ENCODE peak calls at places on chromosomes 2 and 18, in seven cellular contexts. Z, G, E, U, K, O and T are unnamed samples.

GRCh38 chr18:50934545-50935211 is 33.2 kb upstream of the ELAC1 start:
- DNase-seq in E (no peak), O (no peak), K (no peak), G (no peak), Z (no peak), U (no peak), T (no peak)

GRCh38 chr18:21769206-21769605 is 28.6 kb downstream of the MIB1 start:
- DNase-seq in K (no peak), Z (no peak), U (no peak), G (no peak), O (no peak), E (no peak), T (no peak)

GRCh38 chr2:191366199-191366598 is 121.0 kb downstream of the MYO1B start:
- DNase-seq in U (no peak), E (peak), G (no peak), O (no peak), K (peak), Z (no peak), T (no peak)

GRCh38 chr2:234536218-234536989 is 39.5 kb upstream of the ARL4C start:
- DNase-seq in U (no peak), G (no peak), Z (no peak), K (no peak), O (no peak), E (no peak), T (no peak)

GRCh38 chr2:127508621-127509034 is 17.7 kb downstream of the IWS1 start:
- DNase-seq in E (peak), Z (no peak), K (peak), G (peak), U (peak), O (no peak), T (peak)

GRCh38 chr2:137929504-137929886 is 34.8 kb upstream of the HNMT start:
- DNase-seq in U (no peak), G (no peak), Z (no peak), E (no peak), O (no peak), K (no peak), T (no peak)

GRCh38 chr2:237171396-237171795 is 85.7 kb downstream of the COPS8 start:
- DNase-seq in G (peak), K (peak), Z (no peak), U (peak), O (no peak), E (peak), T (no peak)

GRCh38 chr18:23539911-23540475 is 36.7 kb downstream of the RMC1 start:
- DNase-seq in Z (no peak), G (no peak), U (no peak), K (no peak), O (no peak), E (no peak), T (no peak)

GRCh38 chr18:39485696-39486095 is 1920.1 kb upstream of the CELF4 start:
- DNase-seq in E (no peak), U (no peak), K (peak), G (no peak), Z (no peak), O (no peak), T (no peak)

GRCh38 chr18:48975221-48975816 is 24.6 kb upstream of the SMAD7 start:
- DNase-seq in E (no peak), U (peak), O (peak), Z (peak), K (no peak), G (no peak), T (no peak)

GRCh38 chr2:202116686-202117085 is 43.6 kb downstream of the KIAA2012 start:
- DNase-seq in K (no peak), U (no peak), Z (no peak), E (no peak), G (no peak), O (no peak), T (no peak)

GRCh38 chr2:106561803-106562202 is 74.6 kb downstream of the CD8B2 start:
- DNase-seq in O (no peak), G (no peak), Z (no peak), E (no peak), K (no peak), U (no peak), T (no peak)

GRCh38 chr2:198374375-198375072 is 570.1 kb downstream of the PLCL1 start:
- DNase-seq in E (peak), O (no peak), U (no peak), K (peak), G (peak), Z (peak), T (no peak)

GRCh38 chr2:218645126-218645525 is 14.3 kb downstream of the ZNF142 start:
- DNase-seq in O (no peak), G (peak), Z (no peak), U (no peak), K (peak), E (peak), T (no peak)

GRCh38 chr2:168166902-168167510 is 80.4 kb downstream of the STK39 start:
- DNase-seq in O (no peak), U (no peak), G (peak), E (peak), K (peak), Z (no peak), T (no peak)

GRCh38 chr2:191521608-191522208 is 156.2 kb upstream of the NABP1 start:
- DNase-seq in O (no peak), G (peak), E (peak), Z (no peak), U (no peak), K (no peak), T (no peak)

GRCh38 chr2:217929757-217930707 is 72.8 kb downstream of the TNS1 start:
- DNase-seq in E (peak), O (no peak), K (no peak), U (peak), Z (no peak), G (no peak), T (no peak)

GRCh38 chr18:64094210-64094609 is 54.7 kb downstream of the LINC00305 start:
- DNase-seq in E (no peak), U (no peak), G (no peak), O (no peak), K (no peak), Z (no peak), T (no peak)

GRCh38 chr2:18645315-18645714 is 55.9 kb upstream of the NT5C1B start:
- DNase-seq in Z (no peak), K (no peak), U (no peak), O (no peak), E (no peak), G (no peak), T (no peak)

GRCh38 chr2:149490296-149490695 is 97.3 kb downstream of the MMADHC start:
- DNase-seq in Z (no peak), O (no peak), G (no peak), U (no peak), K (no peak), E (peak), T (no peak)

GRCh38 chr2:212328129-212328528 is 210.5 kb downstream of the ERBB4 start:
- DNase-seq in U (no peak), K (no peak), Z (no peak), E (no peak), G (no peak), O (no peak), T (no peak)

GRCh38 chr2:17228461-17228860 is 289.8 kb downstream of the RAD51AP2 start:
- DNase-seq in G (no peak), U (no peak), Z (no peak), K (peak), E (no peak), O (no peak), T (no peak)

GRCh38 chr2:10449838-10450691 is 1.9 kb upstream of the ODC1 start:
- DNase-seq in Z (no peak), U (no peak), G (peak), E (no peak), K (no peak), O (no peak), T (no peak)

GRCh38 chr18:38751897-38752296 is 1186.3 kb upstream of the CELF4 start:
- DNase-seq in G (no peak), K (no peak), E (peak), O (no peak), Z (no peak), U (no peak), T (peak)

GRCh38 chr2:52343867-52344266 is 1311.9 kb upstream of the NRXN1 start:
- DNase-seq in K (no peak), E (no peak), Z (no peak), U (no peak), G (no peak), O (no peak), T (no peak)

GRCh38 chr2:52343010-52343409 is 1311.1 kb upstream of the NRXN1 start:
- DNase-seq in E (peak), G (no peak), O (no peak), K (no peak), Z (no peak), U (no peak), T (no peak)

GRCh38 chr2:52342458-52342857 is 1310.5 kb upstream of the NRXN1 start:
- DNase-seq in O (no peak), Z (no peak), E (peak), K (no peak), G (no peak), U (no peak), T (no peak)

GRCh38 chr2:52341732-52342131 is 1309.8 kb upstream of the NRXN1 start:
- DNase-seq in E (no peak), Z (no peak), K (no peak), G (no peak), O (no peak), U (no peak), T (no peak)

DNA sequence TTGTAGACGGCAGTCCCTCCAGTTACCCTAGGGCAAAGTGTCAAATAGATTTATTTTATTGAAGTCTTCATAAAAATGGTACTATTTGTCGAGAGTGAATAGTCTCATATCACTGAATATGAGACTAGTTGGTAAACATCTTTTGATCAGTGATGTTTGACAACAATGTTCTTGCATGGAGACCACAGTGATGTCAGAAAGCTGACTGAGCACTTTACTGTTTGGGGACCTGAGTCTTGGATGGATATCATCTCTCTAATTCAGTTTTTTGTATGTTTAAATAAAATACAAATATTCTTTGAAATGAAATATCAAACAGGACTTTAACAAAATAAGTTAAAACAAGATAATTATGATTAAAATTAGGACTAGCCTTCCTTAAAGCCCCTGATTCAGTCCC is 1315.4 kb upstream of the NRXN1 start:
- DNase-seq in U (no peak), Z (no peak), K (no peak), O (no peak), E (no peak), G (no peak), T (no peak)
- TF ChIP-seq CTCF in U (no peak), Z (no peak), K (no peak), O (no peak), E (no peak), G (no peak), T (no peak)

GRCh38 chr2:28401-28975 is 17.8 kb downstream of the FAM110C start:
- DNase-seq in O (no peak), G (no peak), E (no peak), U (no peak), K (no peak), Z (no peak), T (no peak)
- H3K4me3 ChIP-seq in O (no peak), G (no peak), E (no peak), U (no peak), K (no peak), Z (no peak), T (no peak)

DNA sequence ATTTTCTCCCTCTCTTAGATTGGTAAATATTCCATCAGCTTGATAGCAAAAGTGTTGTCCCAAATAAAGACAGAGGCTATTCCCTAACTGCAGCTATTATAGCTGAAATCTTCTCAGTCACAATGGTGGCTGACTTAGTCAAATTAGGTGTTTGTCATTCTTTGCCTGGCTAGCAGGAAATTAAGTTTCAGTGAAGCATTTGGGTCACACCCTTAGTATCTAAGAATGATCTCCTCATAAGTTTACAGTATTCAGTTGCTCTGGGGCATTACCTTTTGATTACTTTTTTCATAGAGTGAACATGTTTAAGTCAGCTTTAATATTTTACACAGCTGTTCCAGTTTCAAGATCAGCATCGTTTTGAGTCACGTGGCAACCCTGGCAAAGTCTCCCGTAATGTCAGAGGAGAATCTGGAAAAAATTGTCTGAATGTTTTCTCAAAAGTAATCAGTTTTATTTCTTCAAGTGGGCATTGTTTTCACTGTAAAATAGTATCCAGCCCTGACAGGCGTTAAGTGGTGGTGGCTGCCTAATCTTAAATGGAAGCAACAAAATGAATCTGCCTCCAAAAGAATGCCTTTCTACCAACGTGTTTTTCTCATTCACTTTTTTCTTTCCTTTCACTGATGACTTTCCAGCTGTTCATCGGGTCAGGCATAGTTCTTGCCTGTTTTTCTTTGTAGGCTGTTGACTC is 319.5 kb upstream of the TCF4 start:
- DNase-seq in O (no peak), G (no peak), E (peak), Z (no peak), K (no peak), U (no peak), T (no peak)
- H3K27ac ChIP-seq in O (no peak), G (no peak), E (no peak), Z (no peak), K (no peak), U (peak), T (no peak)

DNA sequence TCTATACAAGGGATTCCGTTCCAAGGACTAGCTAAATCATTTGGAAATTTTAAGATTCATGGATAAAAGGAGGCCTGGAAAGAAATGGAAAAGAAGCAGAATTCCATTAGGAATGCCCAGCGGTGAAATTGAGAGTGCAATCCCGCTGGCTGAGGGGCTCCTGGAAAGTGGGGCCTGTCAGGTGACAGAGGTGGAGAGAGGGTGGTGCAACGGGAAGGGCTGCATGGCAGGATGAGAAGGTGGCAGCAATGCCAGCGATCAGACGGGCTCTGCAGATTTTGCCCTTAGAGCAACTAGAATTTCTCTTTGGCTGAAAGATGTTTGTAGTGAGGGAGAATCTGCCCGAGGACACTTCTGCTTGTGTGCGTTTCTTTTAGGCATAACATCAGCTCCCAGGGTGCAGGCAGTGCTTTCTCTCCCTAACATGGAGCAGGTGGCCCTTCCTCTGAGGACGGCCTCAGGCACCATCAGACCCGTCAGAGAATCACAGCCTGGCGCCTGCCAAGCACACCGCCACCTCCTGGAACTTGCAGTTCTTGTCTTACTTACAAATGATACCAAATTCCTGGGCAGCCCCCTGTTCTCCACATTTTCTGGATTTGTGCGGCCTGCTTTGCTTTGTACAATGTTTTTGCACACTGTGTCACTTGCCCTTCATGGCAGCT is 261.6 kb downstream of the NDUFA10 start:
- DNase-seq in Z (peak), E (no peak), U (no peak), G (no peak), O (no peak), K (no peak), T (peak)
- TF ChIP-seq CTCF in Z (peak), E (no peak), U (no peak), G (no peak), O (no peak), K (no peak), T (peak)

DNA sequence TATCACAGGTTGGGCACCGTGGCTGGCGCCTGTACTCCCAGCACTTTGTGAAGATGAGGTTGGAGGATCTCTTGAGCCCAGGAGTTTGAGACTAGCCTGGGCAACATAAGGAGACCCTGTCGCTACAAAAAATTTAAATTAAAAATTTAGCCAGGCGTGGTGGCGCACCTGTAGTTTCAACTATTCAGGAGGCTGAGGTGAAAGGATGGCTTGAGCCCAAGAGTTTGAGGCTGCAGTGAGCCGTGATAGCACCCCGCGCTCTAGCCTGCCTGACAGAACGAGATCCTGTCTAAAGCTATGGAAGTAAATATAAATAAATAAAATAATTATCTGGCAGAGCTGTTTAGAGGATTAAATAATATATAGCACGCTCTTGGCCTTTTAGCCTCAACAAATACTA is 1.4 kb upstream of the SH3RF3 start:
- DNase-seq in U (no peak), O (no peak), Z (no peak), G (no peak), E (no peak), K (no peak), T (no peak)
- H3K4me3 ChIP-seq in U (no peak), O (no peak), Z (no peak), G (no peak), E (peak), K (no peak), T (peak)